ENCODE peak calls at places on chromosome 3, in seven cellular contexts. E, W, Q, U, M, S and J are unnamed samples.
A peak's percentile ranks its signal among the peaks of the same experiment; 100 is the strongest.

GRCh38 chr3:184058029-184058428 is 5.2 kb downstream of the HTR3C start:
- DNase-seq in E (peak; percentile 92), W (no peak), Q (no peak), U (no peak), M (no peak), S (peak; percentile 80), J (no peak)

GRCh38 chr3:159669753-159670152 is 318.9 kb upstream of the IL12A start:
- DNase-seq in E (no peak), W (peak; percentile 11), Q (no peak), U (no peak), M (peak; percentile 73), S (no peak), J (no peak)

GRCh38 chr3:140499114-140499757 is 178.6 kb upstream of the TRIM42 start:
- DNase-seq in E (peak; percentile 41), W (peak; percentile 47), Q (no peak), U (peak; percentile 62), M (peak; percentile 45), S (peak; percentile 28), J (no peak)

GRCh38 chr3:159782724-159783421 is 205.8 kb upstream of the IL12A start:
- DNase-seq in E (no peak), W (no peak), Q (no peak), U (no peak), M (no peak), S (peak; percentile 80), J (no peak)

GRCh38 chr3:59069838-59070237 is 20.0 kb upstream of the CFAP20DC start:
- DNase-seq in E (no peak), W (no peak), Q (no peak), U (no peak), M (no peak), S (no peak), J (no peak)

GRCh38 chr3:170437696-170438407 is 19.2 kb downstream of the CLDN11 start:
- DNase-seq in E (no peak), W (no peak), Q (no peak), U (peak; percentile 41), M (no peak), S (no peak), J (no peak)

GRCh38 chr3:140386357-140387100 is 291.3 kb upstream of the TRIM42 start:
- DNase-seq in E (no peak), W (peak; percentile 43), Q (no peak), U (no peak), M (no peak), S (no peak), J (no peak)

GRCh38 chr3:167978071-167978470 is 117.7 kb downstream of the GOLIM4 start:
- DNase-seq in E (no peak), W (no peak), Q (no peak), U (no peak), M (peak; percentile 68), S (peak; percentile 61), J (no peak)

GRCh38 chr3:20574746-20575145 is 388.7 kb upstream of the SGO1 start:
- DNase-seq in E (peak; percentile 88), W (no peak), Q (no peak), U (no peak), M (no peak), S (peak; percentile 21), J (no peak)

GRCh38 chr3:183774631-183775030 is 50.7 kb downstream of the MAP6D1 start:
- DNase-seq in E (peak; percentile 84), W (no peak), Q (no peak), U (no peak), M (no peak), S (no peak), J (no peak)

GRCh38 chr3:114624676-114625181 is 330.9 kb downstream of the TIGIT start:
- DNase-seq in E (peak; percentile 98), W (no peak), Q (peak; percentile 87), U (no peak), M (peak; percentile 88), S (peak; percentile 70), J (no peak)

GRCh38 chr3:164478323-164478722 is 600.0 kb downstream of the SI start:
- DNase-seq in E (no peak), W (no peak), Q (no peak), U (no peak), M (no peak), S (no peak), J (no peak)

GRCh38 chr3:14120111-14120920 is 4.4 kb downstream of the CHCHD4 start:
- DNase-seq in E (no peak), W (no peak), Q (no peak), U (no peak), M (peak; percentile 2), S (no peak), J (no peak)

GRCh38 chr3:26484140-26484539 is 138.4 kb upstream of the LRRC3B start:
- DNase-seq in E (no peak), W (peak; percentile 53), Q (no peak), U (peak; percentile 74), M (peak; percentile 13), S (no peak), J (no peak)

GRCh38 chr3:196159526-196159925 is 51.7 kb downstream of the ZDHHC19 start:
- DNase-seq in E (no peak), W (no peak), Q (no peak), U (no peak), M (no peak), S (no peak), J (no peak)

GRCh38 chr3:105436687-105437086 is 70.0 kb downstream of the ALCAM start:
- DNase-seq in E (no peak), W (no peak), Q (no peak), U (no peak), M (no peak), S (no peak), J (no peak)

GRCh38 chr3:5264896-5265770 is 77.6 kb downstream of the EDEM1 start:
- DNase-seq in E (no peak), W (no peak), Q (no peak), U (no peak), M (no peak), S (no peak), J (no peak)

GRCh38 chr3:62672270-62672987 is 202.8 kb downstream of the CADPS start:
- DNase-seq in E (no peak), W (no peak), Q (no peak), U (no peak), M (no peak), S (no peak), J (peak; percentile 25)

GRCh38 chr3:69276884-69277283 is 109.0 kb downstream of the FRMD4B start:
- DNase-seq in E (peak; percentile 8), W (no peak), Q (no peak), U (peak; percentile 25), M (no peak), S (peak; percentile 40), J (no peak)

GRCh38 chr3:131655076-131655685 is 152.4 kb upstream of the MRPL3 start:
- DNase-seq in E (peak; percentile 62), W (no peak), Q (no peak), U (no peak), M (no peak), S (no peak), J (no peak)

GRCh38 chr3:185063431-185063830 is 89.4 kb downstream of the C3orf70 start:
- DNase-seq in E (no peak), W (no peak), Q (no peak), U (no peak), M (no peak), S (no peak), J (peak; percentile 88)

GRCh38 chr3:87088366-87088983 is 97.5 kb upstream of the VGLL3 start:
- DNase-seq in E (peak; percentile 67), W (no peak), Q (no peak), U (no peak), M (no peak), S (no peak), J (no peak)

GRCh38 chr3:87076951-87077350 is 86.0 kb upstream of the VGLL3 start:
- DNase-seq in E (peak; percentile 80), W (no peak), Q (no peak), U (no peak), M (peak; percentile 19), S (peak; percentile 87), J (no peak)

GRCh38 chr3:87077354-87077753 is 86.4 kb upstream of the VGLL3 start:
- DNase-seq in E (no peak), W (no peak), Q (no peak), U (no peak), M (no peak), S (no peak), J (no peak)

GRCh38 chr3:87084868-87085267 is 93.9 kb upstream of the VGLL3 start:
- DNase-seq in E (peak; percentile 16), W (no peak), Q (no peak), U (no peak), M (no peak), S (peak; percentile 20), J (no peak)

DNA sequence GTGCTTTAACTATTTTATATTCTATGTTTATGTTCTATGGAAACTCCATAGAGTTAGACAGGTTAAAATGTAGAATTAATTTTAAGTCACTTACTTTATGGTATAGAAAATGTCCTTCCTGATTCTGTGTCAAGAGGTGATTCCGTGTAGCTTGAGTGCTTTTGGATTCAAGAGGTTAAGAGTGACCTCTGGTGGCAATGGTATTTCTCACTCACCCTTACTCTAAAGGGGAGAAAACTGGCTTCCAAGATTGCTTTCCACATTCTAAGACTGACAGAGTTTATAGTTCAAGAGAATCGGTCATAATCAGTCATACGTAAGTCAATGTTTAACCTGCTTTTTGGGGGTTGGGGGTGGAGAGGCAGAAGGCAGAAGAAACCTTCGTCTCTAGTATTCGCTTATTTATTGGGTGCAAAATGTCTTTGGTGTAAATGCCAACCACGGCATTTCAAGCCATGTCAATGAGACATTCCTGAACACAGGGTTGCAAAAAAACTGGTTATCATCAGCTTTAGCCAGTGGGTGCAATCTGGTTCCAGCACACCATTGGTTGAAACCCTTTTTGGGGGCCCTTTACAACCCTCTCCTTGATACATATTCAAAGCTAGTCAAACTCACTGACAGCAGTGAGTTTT is 92.0 kb upstream of the VGLL3 start:
- DNase-seq in E (peak; percentile 82), W (peak; percentile 75), Q (peak; percentile 52), U (peak; percentile 88), M (peak; percentile 80), S (peak; percentile 85), J (peak; percentile 61)
- TF ChIP-seq EZH2phosphoT487 in E (no peak), W (no peak), Q (no peak), U (no peak), M (no peak), S (no peak), J (no peak)

GRCh38 chr3:79390352-79390751 is 377.4 kb downstream of the ROBO1 start:
- DNase-seq in E (no peak), W (no peak), Q (no peak), U (no peak), M (no peak), S (no peak), J (no peak)
- H3K4me3 ChIP-seq in E (no peak overlapping the region), W (no peak overlapping the region), Q (no peak overlapping the region), U (no peak overlapping the region), M (no peak overlapping the region), S (no peak overlapping the region), J (no peak overlapping the region)

DNA sequence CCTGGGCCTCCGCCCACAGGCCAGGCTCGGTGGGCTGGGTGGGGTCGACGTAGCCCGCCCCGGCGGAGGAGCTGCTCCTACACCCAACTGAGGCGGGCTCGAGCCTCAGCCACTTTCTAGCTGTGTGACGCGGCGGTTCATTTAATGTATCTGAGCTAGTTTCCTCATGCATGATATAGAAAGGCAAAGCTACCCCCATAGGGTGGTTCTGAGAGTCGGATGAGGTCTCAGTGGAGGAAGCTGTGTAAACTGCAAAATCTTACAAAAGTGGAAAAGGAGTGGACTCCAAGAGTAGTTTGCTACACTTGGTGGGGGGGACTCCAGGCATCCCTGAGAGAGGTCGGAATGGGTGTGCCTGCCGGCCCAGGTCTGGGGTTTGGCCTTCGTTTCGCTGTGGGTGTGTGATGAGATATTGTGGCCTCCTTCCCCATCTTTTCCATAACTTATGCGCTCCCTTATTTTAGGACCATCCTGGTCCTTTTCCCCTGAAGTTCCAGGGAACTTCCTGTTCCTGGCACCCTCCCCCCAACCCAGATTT is 933 bp downstream of the PDIA5 start:
- DNase-seq in E (peak; percentile 64), W (no peak), Q (no peak), U (peak; percentile 33), M (no peak), S (peak; percentile 74), J (peak; percentile 27)
- TF ChIP-seq EZH2 in E (no peak), W (peak; percentile 69), Q (no peak), U (no peak), M (no peak), S (no peak), J (no peak)

GRCh38 chr3:193730498-193730897 is 137.5 kb downstream of the OPA1 start:
- DNase-seq in E (no peak), W (no peak), Q (no peak), U (no peak), M (no peak), S (no peak), J (no peak)
- TF ChIP-seq EZH2phosphoT487 in E (no peak), W (no peak), Q (no peak), U (no peak), M (no peak), S (no peak), J (no peak)